ENCODE peak calls at places on chromosomes 3 and 15, in four cellular contexts. V is HCT116, W is Panc1, E is HepG2. P is an unnamed sample.

GRCh38 chr3:149479621-149480325 is 5.3 kb downstream of the TM4SF4 start:
- DNase-seq in E (no peak), V (no peak), W (no peak), P (no peak)

GRCh38 chr3:122691195-122691594 is 10.6 kb downstream of the PARP14 start:
- DNase-seq in W (no peak), E (peak), V (no peak), P (no peak)

GRCh38 chr15:57706405-57707209 is at the start of gene POLR2M:
- DNase-seq in E (peak), W (peak), V (peak), P (peak)

GRCh38 chr15:89119489-89120478 is 31.5 kb downstream of the ABHD2 start:
- DNase-seq in E (peak), W (peak), V (no peak), P (no peak)

GRCh38 chr3:186171528-186171927 is 62.6 kb upstream of the ETV5 start:
- DNase-seq in W (no peak), V (no peak), E (no peak), P (no peak)

GRCh38 chr15:24966364-24967103 is 11.7 kb downstream of the SNRPN start:
- DNase-seq in V (no peak), W (no peak), E (no peak), P (no peak)

GRCh38 chr3:153614563-153614962 is 452.5 kb downstream of the RAP2B start:
- DNase-seq in E (no peak), V (peak), W (no peak), P (no peak)

GRCh38 chr3:10518506-10519150 is 13.2 kb upstream of the ATP2B2 start:
- DNase-seq in V (no peak), W (no peak), E (no peak), P (no peak)

GRCh38 chr3:157618075-157618760 is 115.0 kb upstream of the VEPH1 start:
- DNase-seq in E (peak), V (peak), W (peak), P (peak)

GRCh38 chr15:70806992-70807712 is 43.8 kb upstream of the UACA start:
- DNase-seq in W (no peak), V (no peak), E (no peak), P (no peak)

GRCh38 chr15:95843241-95843851 is 487.2 kb upstream of the NR2F2 start:
- DNase-seq in V (no peak), E (no peak), W (no peak), P (peak)

GRCh38 chr15:53072077-53072476 is 281.9 kb upstream of the ONECUT1 start:
- DNase-seq in V (peak), E (peak), W (peak), P (no peak)

GRCh38 chr3:1251282-1252060 is 158.6 kb downstream of the CNTN6 start:
- DNase-seq in E (no peak), W (no peak), V (no peak), P (no peak)

GRCh38 chr3:170419301-170420087 is 826 bp downstream of the CLDN11 start:
- DNase-seq in E (no peak), W (no peak), V (no peak), P (no peak)

GRCh38 chr3:56683122-56683817 is at the start of gene TASOR:
- DNase-seq in W (no peak), E (peak), V (no peak), P (peak)

GRCh38 chr3:71129611-71130515 is 453.7 kb downstream of the FOXP1 start:
- DNase-seq in E (no peak), V (no peak), W (no peak), P (no peak)

DNA sequence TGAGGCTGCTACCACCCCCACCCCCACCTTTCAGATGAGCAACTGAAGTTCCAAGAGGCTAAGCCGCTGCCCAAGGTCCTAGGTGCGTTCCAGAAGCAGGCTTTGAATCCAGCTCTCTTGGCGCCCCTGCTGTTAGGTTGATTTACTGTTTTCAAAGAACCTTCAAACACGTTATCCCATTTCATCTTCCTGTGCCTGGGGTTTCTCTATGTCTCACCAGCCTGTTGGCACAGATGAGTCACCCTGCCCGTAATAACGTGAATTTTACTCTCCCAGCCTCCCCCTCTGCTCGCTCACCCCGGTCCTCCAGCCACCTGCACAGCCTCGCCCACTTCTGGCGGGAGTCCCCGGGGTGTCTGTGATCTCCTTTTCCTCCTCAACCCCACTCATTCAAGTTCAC is 13.1 kb upstream of the TSEN2 start:
- DNase-seq in W (peak), E (peak), V (peak), P (no peak)
- TF ChIP-seq TCF7L2 in W (no peak), E (no peak), V (peak), P (no peak)

GRCh38 chr3:173066044-173066679 is 74.9 kb downstream of the SPATA16 start:
- DNase-seq in E (no peak), W (no peak), V (no peak), P (peak)
- TF ChIP-seq TCF7L2 in E (no peak), W (no peak), V (no peak), P (no peak)

GRCh38 chr3:15220661-15221060 is 14.6 kb downstream of the CAPN7 start:
- DNase-seq in W (no peak), E (no peak), V (no peak), P (no peak)
- TF ChIP-seq TCF7L2 in W (no peak), E (no peak), V (no peak), P (no peak)

GRCh38 chr3:197305854-197306253 is 7.4 kb upstream of the DLG1 start:
- DNase-seq in V (no peak), W (no peak), E (no peak), P (no peak)
- TF ChIP-seq TCF7L2 in V (no peak), W (no peak), E (no peak), P (no peak)

GRCh38 chr15:39301589-39301999 is 279.3 kb upstream of the THBS1 start:
- DNase-seq in E (no peak), V (no peak), W (no peak), P (no peak)

GRCh38 chr15:39299506-39300267 is 281.2 kb upstream of the THBS1 start:
- DNase-seq in V (no peak), E (no peak), W (no peak), P (no peak)

GRCh38 chr15:39298563-39298962 is 282.3 kb upstream of the THBS1 start:
- DNase-seq in E (no peak), V (no peak), W (no peak), P (no peak)

GRCh38 chr15:39302936-39303335 is 277.9 kb upstream of the THBS1 start:
- DNase-seq in V (no peak), W (no peak), E (no peak), P (no peak)

DNA sequence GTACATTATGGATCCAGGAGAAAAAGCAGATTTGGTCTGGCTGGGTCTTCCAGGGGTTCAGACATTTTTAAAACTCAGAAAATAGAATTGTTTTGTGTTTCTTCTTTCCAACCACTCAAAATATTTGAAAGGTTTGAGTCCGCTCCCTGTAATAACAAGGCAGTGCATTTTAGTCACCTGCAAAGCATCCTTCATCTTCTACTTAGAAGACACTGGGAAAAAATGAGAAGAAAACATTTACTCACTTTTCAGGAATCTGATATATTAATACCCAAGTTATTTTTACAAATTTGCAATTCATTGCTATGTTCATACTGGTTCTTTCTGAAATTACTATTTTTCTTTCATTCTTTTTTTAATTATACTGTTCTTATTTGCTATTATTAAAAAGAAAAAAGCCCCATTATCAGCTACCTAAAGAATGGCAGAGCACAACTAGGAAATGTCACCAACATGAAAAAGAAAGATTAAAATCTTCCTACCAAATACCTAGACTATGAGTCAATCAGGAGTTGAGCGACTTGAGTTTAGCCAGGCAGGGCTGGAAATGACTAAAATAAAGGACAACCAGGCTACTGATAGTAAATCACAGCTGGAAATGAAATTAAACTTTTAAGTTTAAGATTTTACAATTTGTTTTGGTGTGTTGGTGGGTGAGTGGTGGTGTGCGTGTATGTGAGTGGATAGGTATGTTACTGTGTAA is 280.3 kb upstream of the THBS1 start:
- DNase-seq in E (no peak), W (no peak), V (no peak), P (no peak)
- TF ChIP-seq TCF7L2 in E (no peak), W (no peak), V (no peak), P (no peak)

GRCh38 chr3:139758654-139759291 is 81.0 kb upstream of the NMNAT3 start:
- DNase-seq in V (no peak), E (no peak), W (no peak), P (no peak)
- TF ChIP-seq TCF7L2 in V (no peak), E (no peak), W (no peak), P (no peak)

DNA sequence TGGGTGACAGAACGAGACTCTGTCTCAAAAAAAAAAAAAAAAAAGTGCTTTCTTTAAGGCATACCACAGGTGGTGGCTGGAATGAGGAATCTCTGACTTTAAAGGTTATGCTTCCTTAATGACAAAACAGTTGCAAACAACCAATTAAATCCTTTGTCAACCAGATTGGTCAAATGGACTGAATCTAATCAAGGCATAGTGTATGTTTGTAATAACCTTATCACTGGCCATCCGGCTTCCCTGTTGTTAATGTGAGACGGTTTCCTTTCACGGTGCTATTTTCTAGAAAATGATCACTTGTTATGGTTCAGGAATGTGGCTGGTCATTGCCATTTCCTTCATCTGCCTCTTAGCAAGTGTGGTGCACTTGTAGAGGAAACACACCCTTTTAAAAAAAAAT is 75.9 kb downstream of the FLNB start:
- DNase-seq in E (no peak), V (no peak), W (no peak), P (peak)
- TF ChIP-seq TCF7L2 in E (no peak), V (no peak), W (no peak), P (no peak)